ENCODE peak calls at places on chromosomes 7 and 10, in five cellular contexts. J, G, F, N and H are unnamed samples.
A peak's percentile ranks its signal among the peaks of the same experiment; 100 is the strongest.

GRCh38 chr10:60200012-60200681 is 189.5 kb downstream of the ANK3 start:
- DNase-seq in J (no peak), G (no peak), F (no peak), N (no peak), H (no peak)

GRCh38 chr7:33932832-33933468 is 27.6 kb downstream of the BMPER start:
- DNase-seq in J (peak; percentile 90), G (peak; percentile 76), F (peak; percentile 89), N (peak; percentile 86), H (peak; percentile 82)

GRCh38 chr7:17677408-17677807 is 262.9 kb downstream of the SNX13 start:
- DNase-seq in J (no peak), G (no peak), F (no peak), N (peak; percentile 59), H (peak; percentile 65)

GRCh38 chr7:69906309-69906995 is 308.2 kb downstream of the AUTS2 start:
- DNase-seq in J (no peak), G (no peak), F (no peak), N (no peak), H (no peak)

GRCh38 chr10:52631648-52632047 is 140.9 kb downstream of the MBL2 start:
- DNase-seq in J (no peak), G (no peak), F (no peak), N (no peak), H (no peak)

GRCh38 chr10:132627736-132628512 is 90.3 kb downstream of the INPP5A start:
- DNase-seq in J (no peak), G (peak; percentile 63), F (peak; percentile 53), N (peak; percentile 16), H (no peak)

GRCh38 chr10:7411671-7412481 is 1.0 kb upstream of the SFMBT2 start:
- DNase-seq in J (no peak), G (no peak), F (peak; percentile 22), N (no peak), H (no peak)

GRCh38 chr7:37683263-37684120 is at the start of gene GPR141:
- DNase-seq in J (no peak), G (no peak), F (no peak), N (no peak), H (no peak)

GRCh38 chr7:138875794-138876193 is 77.8 kb upstream of the ATP6V0A4 start:
- DNase-seq in J (no peak), G (no peak), F (no peak), N (peak; percentile 92), H (peak; percentile 96)

GRCh38 chr10:5595591-5596590 is 70.5 kb downstream of the ASB13 start:
- DNase-seq in J (no peak), G (no peak), F (no peak), N (peak; percentile 96), H (peak; percentile 99)

GRCh38 chr7:55409474-55410225 is 44.5 kb downstream of the LANCL2 start:
- DNase-seq in J (no peak), G (no peak), F (no peak), N (peak; percentile 18), H (no peak)

GRCh38 chr7:41003031-41003925 is 699.6 kb downstream of the INHBA start:
- DNase-seq in J (no peak), G (no peak), F (no peak), N (peak; percentile 10), H (peak; percentile 49)

GRCh38 chr7:78953090-78953489 is 500.4 kb downstream of the MAGI2 start:
- DNase-seq in J (no peak), G (no peak), F (no peak), N (no peak), H (no peak)

GRCh38 chr7:2607913-2608899 is 23.6 kb upstream of the TTYH3 start:
- DNase-seq in J (no peak), G (no peak), F (no peak), N (no peak), H (no peak)

GRCh38 chr10:129631011-129631410 is 164.0 kb downstream of the MGMT start:
- DNase-seq in J (no peak), G (no peak), F (no peak), N (no peak), H (no peak)

GRCh38 chr7:142438235-142438922 is 180.5 kb upstream of the PRSS58 start:
- DNase-seq in J (no peak), G (no peak), F (no peak), N (peak; percentile 39), H (peak; percentile 37)

GRCh38 chr10:125093199-125093841 is 67.0 kb downstream of the CTBP2 start:
- DNase-seq in J (no peak), G (peak; percentile 61), F (peak; percentile 73), N (peak; percentile 26), H (no peak)

GRCh38 chr7:101507791-101508252 is 121.3 kb downstream of the MYL10 start:
- DNase-seq in J (peak; percentile 4), G (no peak), F (no peak), N (peak; percentile 49), H (peak; percentile 9)

GRCh38 chr7:157021893-157022680 is 11.6 kb upstream of the MNX1 start:
- DNase-seq in J (no peak), G (no peak), F (no peak), N (no peak), H (no peak)

DNA sequence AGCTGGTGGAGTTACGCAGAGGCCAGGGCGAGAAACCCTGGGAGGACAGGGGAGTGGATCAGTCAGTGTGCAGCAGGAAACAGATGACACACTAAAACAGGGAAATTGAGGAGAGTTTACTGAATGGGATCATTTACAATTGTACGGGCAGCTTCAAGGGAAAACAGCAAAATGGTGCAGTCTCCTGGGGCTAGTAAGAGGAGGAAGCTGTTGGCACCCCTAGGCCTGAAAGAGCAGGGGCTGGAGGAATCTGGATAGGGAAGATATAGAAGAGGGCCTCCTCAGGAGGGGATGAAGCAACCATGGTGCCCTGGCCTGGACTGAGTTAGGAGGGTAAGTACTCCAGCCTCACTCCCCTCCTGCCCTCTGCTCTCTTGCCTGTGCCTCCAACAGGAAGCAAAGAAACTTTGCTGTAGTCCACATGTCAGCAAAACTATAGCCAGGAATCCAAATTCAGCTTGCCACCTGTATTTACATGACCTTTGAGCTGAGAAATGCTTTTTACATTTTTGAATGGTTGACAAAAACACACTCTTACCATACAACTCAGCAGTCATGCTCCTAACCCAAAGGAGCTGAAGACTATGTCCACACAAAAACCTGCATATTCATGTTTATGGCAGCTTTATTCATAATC is 52.3 kb upstream of the OPN4 start:
- DNase-seq in J (no peak), G (no peak), F (no peak), N (no peak), H (no peak)
- TF ChIP-seq CTCF in J (no peak), G (no peak), F (no peak), N (no peak), H (no peak)

GRCh38 chr10:85105614-85106013 is 777.2 kb downstream of the CCSER2 start:
- DNase-seq in J (no peak), G (no peak), F (no peak), N (no peak), H (no peak)
- TF ChIP-seq CTCF in J (no peak), G (peak; percentile 17), F (no peak), N (no peak), H (no peak)

GRCh38 chr10:111837985-111838384 is 345.6 kb downstream of the GPAM start:
- DNase-seq in J (no peak), G (no peak), F (no peak), N (no peak), H (no peak)

GRCh38 chr10:111835562-111835961 is 348.0 kb downstream of the GPAM start:
- DNase-seq in J (no peak), G (no peak), F (no peak), N (no peak), H (no peak)

GRCh38 chr10:111840546-111840945 is 343.0 kb downstream of the GPAM start:
- DNase-seq in J (peak; percentile 52), G (no peak), F (no peak), N (no peak), H (no peak)

GRCh38 chr10:111836586-111836985 is 347.0 kb downstream of the GPAM start:
- DNase-seq in J (no peak), G (no peak), F (no peak), N (no peak), H (no peak)

DNA sequence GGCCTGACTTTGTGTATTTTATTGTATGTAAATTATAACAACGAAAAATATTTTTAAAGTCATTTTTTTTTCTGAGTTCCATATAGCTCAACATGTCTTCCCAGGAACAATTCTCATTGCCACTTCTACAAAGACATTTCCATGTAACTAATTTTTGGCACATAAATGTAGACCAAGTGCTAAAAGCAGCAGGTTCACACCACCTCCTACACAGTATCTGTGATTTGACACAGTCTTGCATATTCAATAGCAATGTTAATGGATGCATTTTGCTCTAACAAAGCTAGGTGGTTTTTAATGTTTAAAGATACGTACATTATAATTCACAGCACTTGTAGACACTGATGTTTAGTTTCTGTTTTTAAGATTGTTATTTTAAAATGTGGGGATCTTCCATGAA is 346.5 kb downstream of the GPAM start:
- DNase-seq in J (no peak), G (no peak), F (no peak), N (no peak), H (no peak)
- TF ChIP-seq CTCF in J (no peak), G (no peak), F (no peak), N (no peak), H (no peak)

DNA sequence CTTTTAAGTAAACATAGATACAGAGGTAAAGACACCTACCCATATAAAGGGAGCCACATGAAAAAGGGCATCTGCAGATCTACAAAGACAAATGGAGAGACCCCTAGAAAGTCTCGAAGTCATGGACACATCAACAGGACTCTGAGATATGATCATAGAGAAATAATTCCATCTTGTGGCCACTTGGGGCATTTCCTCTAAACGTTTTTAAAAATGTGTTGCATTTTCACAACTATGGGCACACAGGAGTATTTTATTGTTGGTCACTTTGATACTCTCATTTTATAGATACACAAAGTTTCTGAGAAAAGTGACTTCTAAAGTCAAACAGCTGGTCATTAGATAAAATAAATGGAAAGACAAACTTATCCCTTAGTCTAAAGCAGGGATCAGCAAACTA is 87.1 kb downstream of the CRTAC1 start:
- DNase-seq in J (no peak), G (no peak), F (no peak), N (no peak), H (no peak)
- TF ChIP-seq CTCF in J (no peak), G (no peak), F (no peak), N (peak; percentile 54), H (peak; percentile 9)

DNA sequence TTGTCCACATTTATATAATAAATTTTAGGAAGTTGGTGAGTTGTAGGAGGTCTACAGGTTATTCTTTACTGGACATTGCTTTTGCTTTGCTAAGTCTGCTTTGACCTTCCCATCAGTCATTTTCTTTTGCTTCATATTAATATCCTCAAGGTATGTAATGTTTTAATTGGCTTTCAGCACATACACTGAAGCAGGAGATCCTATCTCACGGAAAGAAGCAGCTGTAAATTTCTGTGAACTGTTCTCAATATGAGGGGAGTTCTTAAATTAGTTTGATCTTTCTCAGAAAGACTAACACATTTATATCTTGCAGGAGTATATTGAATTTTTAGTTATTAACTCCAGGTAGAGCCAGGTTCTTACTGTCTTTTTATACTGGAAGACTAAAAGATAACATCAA is 856.5 kb downstream of the GATA3 start:
- DNase-seq in J (no peak), G (no peak), F (no peak), N (no peak), H (no peak)
- TF ChIP-seq CTCF in J (no peak), G (no peak), F (no peak), N (no peak), H (no peak)

GRCh38 chr10:111281516-111281915 is 204.7 kb downstream of the ADRA2A start:
- DNase-seq in J (no peak), G (no peak), F (no peak), N (no peak), H (peak; percentile 1)
- TF ChIP-seq CTCF in J (peak; percentile 38), G (peak; percentile 44), F (no peak), N (peak; percentile 37), H (no peak)

DNA sequence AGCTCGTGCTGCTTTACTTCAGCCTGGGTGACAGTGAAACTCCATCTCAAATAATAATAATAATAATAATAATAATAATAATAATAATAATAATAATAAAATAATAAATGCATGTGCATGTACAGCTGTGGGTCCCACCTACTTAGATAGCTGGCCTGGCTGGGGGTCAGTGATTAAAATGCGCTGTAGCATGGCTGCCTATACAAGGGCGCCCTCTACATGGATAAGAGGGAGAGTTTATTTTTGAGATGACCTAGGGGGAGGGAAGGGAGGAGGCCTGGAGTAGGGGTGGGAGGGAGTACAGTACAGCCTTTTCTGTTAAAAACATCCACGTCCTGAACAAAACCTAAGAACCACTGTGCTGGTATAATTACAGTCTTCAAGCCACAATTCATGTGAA is 146.4 kb downstream of the TMEM178B start:
- DNase-seq in J (no peak), G (no peak), F (no peak), N (no peak), H (no peak)
- TF ChIP-seq CTCF in J (peak; percentile 24), G (peak; percentile 20), F (no peak), N (peak; percentile 55), H (peak; percentile 57)